ENCODE peak calls at places on chromosomes 12 and 14, in five cellular contexts. G is NAMALWA; I is hepatic stellate cell; B is ACHN; Z is T-helper 2 cell treated with Interferon-gamma antibody and Interleukin-4, amounts not matched to agents 5 μg/mL and 100 μg/mL, for 36 hours. N is an unnamed sample.

GRCh38 chr12:99059824-99060526 is 414.9 kb downstream of the APAF1 start:
- DNase-seq in I (no peak), B (no peak), Z (no peak), G (no peak), N (no peak)

GRCh38 chr12:76470028-76470939 is 89.3 kb downstream of the OSBPL8 start:
- DNase-seq in G (no peak), B (peak; percentile 88), Z (no peak), I (peak; percentile 71), N (peak; percentile 59)

GRCh38 chr14:40417777-40418401 is 985.7 kb upstream of the FBXO33 start:
- DNase-seq in G (peak; percentile 55), B (peak; percentile 44), I (no peak), Z (no peak), N (no peak)

GRCh38 chr14:99116741-99117295 is 155.2 kb downstream of the BCL11B start:
- DNase-seq in G (no peak), B (no peak), Z (no peak), I (no peak), N (no peak)

GRCh38 chr14:68255697-68256178 is 436.2 kb downstream of the RAD51B start:
- DNase-seq in B (no peak), G (no peak), I (no peak), Z (no peak), N (peak; percentile 11)

GRCh38 chr12:89328483-89329030 is 23.7 kb downstream of the DUSP6 start:
- DNase-seq in G (no peak), Z (no peak), I (no peak), B (no peak), N (no peak)

GRCh38 chr12:50017047-50017446 is 8.2 kb downstream of the RACGAP1 start:
- DNase-seq in G (no peak), I (peak; percentile 69), Z (no peak), B (peak; percentile 62), N (peak; percentile 66)

GRCh38 chr14:74465335-74465734 is 27.8 kb downstream of the NPC2 start:
- DNase-seq in G (no peak), Z (no peak), I (no peak), B (no peak), N (no peak)

GRCh38 chr12:131619106-131619642 is 91.7 kb upstream of the SFSWAP start:
- DNase-seq in B (no peak), Z (no peak), I (no peak), G (no peak), N (no peak)

GRCh38 chr14:103056322-103057027 is 874 bp downstream of the CDC42BPB start:
- DNase-seq in Z (no peak), B (peak; percentile 80), G (no peak), I (peak; percentile 73), N (peak; percentile 70)

GRCh38 chr12:114952573-114953196 is 268.7 kb upstream of the TBX3 start:
- DNase-seq in G (no peak), I (no peak), B (no peak), Z (no peak), N (peak; percentile 29)

GRCh38 chr12:18224745-18225144 is 36.6 kb upstream of the PIK3C2G start:
- DNase-seq in B (peak; percentile 81), G (peak; percentile 61), Z (no peak), I (peak; percentile 9), N (no peak)

GRCh38 chr12:11836964-11837286 is 187.5 kb downstream of the ETV6 start:
- DNase-seq in G (no peak), B (no peak), Z (no peak), I (no peak), N (no peak)